ENCODE peak calls at places on chromosome 1, in nine cellular contexts. One of them, this sample, is unnamed.

GRCh38 chr1:17250601-17251000 is 1.7 kb downstream of the PADI3 start:
- DNase-seq in GM23338: no peak
- DNase-seq in fibroblast of lung: no peak
- DNase-seq in neural progenitor cell: no peak
- DNase-seq in endothelial cell of umbilical vein: peak
- DNase-seq in GM23248: no peak
- DNase-seq in K562: no peak
- DNase-seq in astrocyte: no peak
- DNase-seq in IMR-90: no peak
- DNase-seq in this sample: no peak

GRCh38 chr1:4169991-4170390 is 269.9 kb upstream of the C1orf174 start:
- DNase-seq in neural progenitor cell: no peak
- DNase-seq in GM23338: no peak
- DNase-seq in K562: no peak
- DNase-seq in astrocyte: no peak
- DNase-seq in IMR-90: no peak
- DNase-seq in endothelial cell of umbilical vein: no peak
- DNase-seq in fibroblast of lung: no peak
- DNase-seq in GM23248: no peak
- DNase-seq in this sample: no peak

GRCh38 chr1:1510912-1511532 is 940 bp upstream of the ATAD3A start:
- DNase-seq in fibroblast of lung: no peak
- DNase-seq in K562: peak
- DNase-seq in endothelial cell of umbilical vein: no peak
- DNase-seq in GM23338: peak
- DNase-seq in astrocyte: peak
- DNase-seq in IMR-90: peak
- DNase-seq in neural progenitor cell: peak
- DNase-seq in GM23248: peak
- DNase-seq in this sample: peak

GRCh38 chr1:86875722-86876121 is 38.2 kb downstream of the SELENOF start:
- DNase-seq in fibroblast of lung: no peak
- DNase-seq in K562: no peak
- DNase-seq in GM23248: no peak
- DNase-seq in endothelial cell of umbilical vein: no peak
- DNase-seq in GM23338: no peak
- DNase-seq in neural progenitor cell: no peak
- DNase-seq in IMR-90: no peak
- DNase-seq in astrocyte: no peak
- DNase-seq in this sample: no peak

GRCh38 chr1:21634481-21635137 is 34.5 kb downstream of the RAP1GAP start:
- DNase-seq in GM23248: no peak
- DNase-seq in endothelial cell of umbilical vein: no peak
- DNase-seq in fibroblast of lung: no peak
- DNase-seq in GM23338: no peak
- DNase-seq in neural progenitor cell: no peak
- DNase-seq in IMR-90: no peak
- DNase-seq in astrocyte: no peak
- DNase-seq in K562: no peak
- DNase-seq in this sample: no peak

GRCh38 chr1:3772715-3773571 is at the start of gene SMIM1:
- DNase-seq in neural progenitor cell: no peak
- DNase-seq in fibroblast of lung: no peak
- DNase-seq in GM23248: no peak
- DNase-seq in astrocyte: no peak
- DNase-seq in K562: no peak
- DNase-seq in GM23338: no peak
- DNase-seq in IMR-90: no peak
- DNase-seq in endothelial cell of umbilical vein: no peak
- DNase-seq in this sample: peak

GRCh38 chr1:103788377-103788776 is 38.7 kb downstream of the AMY1C start:
- DNase-seq in IMR-90: no peak
- DNase-seq in endothelial cell of umbilical vein: no peak
- DNase-seq in astrocyte: no peak
- DNase-seq in K562: no peak
- DNase-seq in fibroblast of lung: peak
- DNase-seq in GM23338: peak
- DNase-seq in GM23248: peak
- DNase-seq in neural progenitor cell: no peak
- DNase-seq in this sample: no peak

GRCh38 chr1:60427701-60428100 is 354.1 kb upstream of the C1orf87 start:
- DNase-seq in neural progenitor cell: no peak
- DNase-seq in IMR-90: no peak
- DNase-seq in GM23248: no peak
- DNase-seq in astrocyte: no peak
- DNase-seq in K562: no peak
- DNase-seq in endothelial cell of umbilical vein: no peak
- DNase-seq in GM23338: no peak
- DNase-seq in fibroblast of lung: no peak
- DNase-seq in this sample: no peak

GRCh38 chr1:17903386-17903785 is 148.3 kb downstream of the ACTL8 start:
- DNase-seq in GM23248: no peak
- DNase-seq in endothelial cell of umbilical vein: no peak
- DNase-seq in astrocyte: peak
- DNase-seq in K562: no peak
- DNase-seq in neural progenitor cell: no peak
- DNase-seq in GM23338: no peak
- DNase-seq in fibroblast of lung: no peak
- DNase-seq in IMR-90: no peak
- DNase-seq in this sample: no peak

GRCh38 chr1:234260578-234260977 is 112.7 kb upstream of the COA6 start:
- DNase-seq in GM23338: no peak
- DNase-seq in fibroblast of lung: no peak
- DNase-seq in endothelial cell of umbilical vein: peak
- DNase-seq in IMR-90: no peak
- DNase-seq in GM23248: peak
- DNase-seq in astrocyte: peak
- DNase-seq in neural progenitor cell: no peak
- DNase-seq in K562: no peak
- DNase-seq in this sample: no peak

GRCh38 chr1:164969256-164969655 is 387.3 kb downstream of the LMX1A start:
- DNase-seq in fibroblast of lung: no peak
- DNase-seq in astrocyte: no peak
- DNase-seq in IMR-90: no peak
- DNase-seq in GM23338: peak
- DNase-seq in GM23248: no peak
- DNase-seq in neural progenitor cell: no peak
- DNase-seq in K562: no peak
- DNase-seq in endothelial cell of umbilical vein: no peak
- DNase-seq in this sample: no peak
- H3K4me2 ChIP-seq in fibroblast of lung: no peak
- H3K4me2 ChIP-seq in astrocyte: no peak
- H3K4me2 ChIP-seq in IMR-90: no peak
- H3K4me2 ChIP-seq in GM23338: no peak
- H3K4me2 ChIP-seq in GM23248: no peak
- H3K4me2 ChIP-seq in neural progenitor cell: no peak
- H3K4me2 ChIP-seq in K562: no peak
- H3K4me2 ChIP-seq in endothelial cell of umbilical vein: no peak
- H3K4me2 ChIP-seq in this sample: no peak

GRCh38 chr1:248886237-248886895 is 19.7 kb upstream of the PGBD2 start:
- DNase-seq in K562: no peak
- DNase-seq in endothelial cell of umbilical vein: no peak
- DNase-seq in IMR-90: peak
- DNase-seq in astrocyte: peak
- DNase-seq in GM23338: peak
- DNase-seq in fibroblast of lung: peak
- DNase-seq in GM23248: peak
- DNase-seq in neural progenitor cell: peak
- DNase-seq in this sample: no peak
- H2AFZ ChIP-seq in K562: peak
- H2AFZ ChIP-seq in endothelial cell of umbilical vein: no peak
- H2AFZ ChIP-seq in IMR-90: no peak
- H2AFZ ChIP-seq in astrocyte: no peak
- H2AFZ ChIP-seq in GM23338: peak
- H2AFZ ChIP-seq in fibroblast of lung: no peak
- H2AFZ ChIP-seq in GM23248: no peak
- H2AFZ ChIP-seq in neural progenitor cell: peak
- H2AFZ ChIP-seq in this sample: no peak

GRCh38 chr1:179090522-179090921 is 8.7 kb downstream of the TOR3A start:
- DNase-seq in endothelial cell of umbilical vein: no peak
- DNase-seq in K562: no peak
- DNase-seq in IMR-90: no peak
- DNase-seq in GM23338: no peak
- DNase-seq in neural progenitor cell: no peak
- DNase-seq in GM23248: peak
- DNase-seq in fibroblast of lung: no peak
- DNase-seq in astrocyte: no peak
- DNase-seq in this sample: no peak

GRCh38 chr1:179087665-179088064 is 5.8 kb downstream of the TOR3A start:
- DNase-seq in fibroblast of lung: no peak
- DNase-seq in GM23338: peak
- DNase-seq in GM23248: peak
- DNase-seq in IMR-90: no peak
- DNase-seq in K562: peak
- DNase-seq in neural progenitor cell: peak
- DNase-seq in astrocyte: no peak
- DNase-seq in endothelial cell of umbilical vein: peak
- DNase-seq in this sample: no peak

GRCh38 chr1:179090923-179091322 is 9.1 kb downstream of the TOR3A start:
- DNase-seq in endothelial cell of umbilical vein: no peak
- DNase-seq in neural progenitor cell: no peak
- DNase-seq in GM23248: no peak
- DNase-seq in fibroblast of lung: no peak
- DNase-seq in K562: no peak
- DNase-seq in IMR-90: no peak
- DNase-seq in astrocyte: no peak
- DNase-seq in GM23338: no peak
- DNase-seq in this sample: no peak

GRCh38 chr1:179091691-179092165 is 9.9 kb downstream of the TOR3A start:
- DNase-seq in endothelial cell of umbilical vein: no peak
- DNase-seq in fibroblast of lung: peak
- DNase-seq in neural progenitor cell: no peak
- DNase-seq in astrocyte: no peak
- DNase-seq in IMR-90: peak
- DNase-seq in K562: no peak
- DNase-seq in GM23338: no peak
- DNase-seq in GM23248: peak
- DNase-seq in this sample: peak

DNA sequence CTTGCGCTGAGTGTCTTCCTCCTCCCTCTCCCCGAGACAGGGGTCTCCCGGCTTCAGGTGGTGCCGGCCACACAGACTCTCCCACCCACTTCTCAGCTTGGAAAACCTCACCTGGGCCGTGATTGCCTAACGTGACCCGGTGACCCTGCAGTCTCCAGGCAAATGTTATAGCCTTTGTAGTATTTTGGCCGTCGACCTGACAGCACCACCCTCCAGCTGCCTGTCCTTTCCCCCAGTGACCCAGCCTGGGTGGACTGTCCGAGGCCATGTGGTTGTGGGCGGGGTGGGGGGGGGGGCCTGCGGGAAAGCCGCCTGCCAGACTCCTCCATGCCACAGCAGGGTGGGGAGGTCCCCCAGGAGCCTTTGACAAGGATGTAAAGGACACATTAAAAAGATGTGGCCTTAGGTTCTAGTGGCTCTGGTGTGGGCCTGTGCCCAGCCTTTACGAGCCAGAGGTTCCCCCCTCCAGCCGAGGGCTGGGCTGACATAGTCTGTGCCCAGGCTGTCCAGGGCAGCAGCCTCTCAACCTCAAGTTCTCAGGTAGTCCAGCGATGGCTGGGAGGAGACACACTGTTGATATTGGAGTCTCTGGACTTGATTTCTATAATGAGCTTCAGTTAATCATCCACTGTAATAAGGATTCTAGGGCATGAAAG is 8.1 kb downstream of the TOR3A start:
- DNase-seq in K562: no peak
- DNase-seq in IMR-90: no peak
- DNase-seq in astrocyte: no peak
- DNase-seq in GM23338: no peak
- DNase-seq in endothelial cell of umbilical vein: no peak
- DNase-seq in neural progenitor cell: no peak
- DNase-seq in GM23248: no peak
- DNase-seq in fibroblast of lung: no peak
- DNase-seq in this sample: no peak
- H3K27ac ChIP-seq in K562: no peak
- H3K27ac ChIP-seq in IMR-90: no peak
- H3K27ac ChIP-seq in astrocyte: no peak
- H3K27ac ChIP-seq in GM23338: no peak
- H3K27ac ChIP-seq in endothelial cell of umbilical vein: no peak
- H3K27ac ChIP-seq in neural progenitor cell: no peak
- H3K27ac ChIP-seq in GM23248: peak
- H3K27ac ChIP-seq in fibroblast of lung: no peak
- H3K27ac ChIP-seq in this sample: no peak

GRCh38 chr1:113040041-113040440 is 33.0 kb upstream of the LRIG2 start:
- DNase-seq in K562: no peak
- DNase-seq in astrocyte: peak
- DNase-seq in GM23338: no peak
- DNase-seq in endothelial cell of umbilical vein: peak
- DNase-seq in IMR-90: peak
- DNase-seq in fibroblast of lung: no peak
- DNase-seq in neural progenitor cell: no peak
- DNase-seq in GM23248: no peak
- DNase-seq in this sample: no peak
- H3K4me2 ChIP-seq in K562: no peak
- H3K4me2 ChIP-seq in astrocyte: no peak
- H3K4me2 ChIP-seq in GM23338: no peak
- H3K4me2 ChIP-seq in endothelial cell of umbilical vein: peak
- H3K4me2 ChIP-seq in IMR-90: no peak
- H3K4me2 ChIP-seq in fibroblast of lung: no peak
- H3K4me2 ChIP-seq in neural progenitor cell: peak
- H3K4me2 ChIP-seq in GM23248: no peak
- H3K4me2 ChIP-seq in this sample: peak